ENCODE peak calls at places on chromosome 9, in six cellular contexts. W, O, P, E, H and F are unnamed samples.

GRCh38 chr9:68509689-68510088 is 31.0 kb downstream of the TMEM252 start:
- DNase-seq in W (no peak), O (no peak), P (no peak), E (no peak), H (no peak), F (no peak)

GRCh38 chr9:1927546-1927945 is 87.6 kb upstream of the SMARCA2 start:
- DNase-seq in W (no peak), O (no peak), P (no peak), E (no peak), H (no peak), F (no peak)

GRCh38 chr9:74753650-74754049 is 134.1 kb downstream of the TRPM6 start:
- DNase-seq in W (no peak), O (no peak), P (no peak), E (no peak), H (no peak), F (no peak)

GRCh38 chr9:83198336-83198735 is 135.4 kb upstream of the RASEF start:
- DNase-seq in W (no peak), O (no peak), P (no peak), E (no peak), H (no peak), F (no peak)

GRCh38 chr9:122248448-122248865 is 16.2 kb downstream of the RBM18 start:
- DNase-seq in W (no peak), O (no peak), P (no peak), E (no peak), H (no peak), F (no peak)

GRCh38 chr9:136823136-136824046 is 15.6 kb downstream of the RABL6 start:
- DNase-seq in W (no peak), O (no peak), P (no peak), E (no peak), H (no peak), F (no peak)

GRCh38 chr9:34125681-34126206 is 754 bp downstream of the DCAF12 start:
- DNase-seq in W (peak), O (peak), P (no peak), E (no peak), H (no peak), F (peak)

GRCh38 chr9:23598994-23599393 is 227.0 kb downstream of the ELAVL2 start:
- DNase-seq in W (no peak), O (no peak), P (no peak), E (no peak), H (no peak), F (no peak)

GRCh38 chr9:68780735-68781134 is 75.7 kb downstream of the PIP5K1B start:
- DNase-seq in W (peak), O (no peak), P (no peak), E (no peak), H (no peak), F (no peak)

GRCh38 chr9:78443946-78444345 is 147.0 kb downstream of the PSAT1 start:
- DNase-seq in W (no peak), O (no peak), P (no peak), E (no peak), H (no peak), F (peak)

GRCh38 chr9:98401140-98402025 is 145.9 kb upstream of the TBC1D2 start:
- DNase-seq in W (no peak), O (no peak), P (no peak), E (no peak), H (no peak), F (peak)

GRCh38 chr9:7216004-7216821 is 458.4 kb downstream of the KDM4C start:
- DNase-seq in W (peak), O (no peak), P (no peak), E (peak), H (no peak), F (peak)

GRCh38 chr9:114314881-114315722 is 7.8 kb upstream of the ORM1 start:
- DNase-seq in W (no peak), O (no peak), P (peak), E (no peak), H (no peak), F (peak)

GRCh38 chr9:80326105-80326504 is 754.3 kb downstream of the TLE4 start:
- DNase-seq in W (no peak), O (no peak), P (no peak), E (no peak), H (no peak), F (no peak)

GRCh38 chr9:126461029-126461428 is 134.4 kb downstream of the MVB12B start:
- DNase-seq in W (no peak), O (no peak), P (no peak), E (no peak), H (no peak), F (no peak)
- TF ChIP-seq CTCF in W (no peak), O (peak), P (no peak), E (no peak), H (no peak), F (no peak)

GRCh38 chr9:108852089-108852488 is 3.7 kb downstream of the ACTL7B start:
- DNase-seq in W (no peak), O (no peak), P (no peak), E (no peak), H (no peak), F (no peak)

GRCh38 chr9:108854641-108855528 is 901 bp downstream of the ACTL7B start:
- DNase-seq in W (no peak), O (no peak), P (no peak), E (no peak), H (no peak), F (no peak)

GRCh38 chr9:108855888-108856287 is at the start of gene ACTL7B:
- DNase-seq in W (no peak), O (no peak), P (no peak), E (no peak), H (no peak), F (no peak)

GRCh38 chr9:108855529-108855886 is 278 bp downstream of the ACTL7B start:
- DNase-seq in W (no peak), O (no peak), P (no peak), E (no peak), H (no peak), F (no peak)

DNA sequence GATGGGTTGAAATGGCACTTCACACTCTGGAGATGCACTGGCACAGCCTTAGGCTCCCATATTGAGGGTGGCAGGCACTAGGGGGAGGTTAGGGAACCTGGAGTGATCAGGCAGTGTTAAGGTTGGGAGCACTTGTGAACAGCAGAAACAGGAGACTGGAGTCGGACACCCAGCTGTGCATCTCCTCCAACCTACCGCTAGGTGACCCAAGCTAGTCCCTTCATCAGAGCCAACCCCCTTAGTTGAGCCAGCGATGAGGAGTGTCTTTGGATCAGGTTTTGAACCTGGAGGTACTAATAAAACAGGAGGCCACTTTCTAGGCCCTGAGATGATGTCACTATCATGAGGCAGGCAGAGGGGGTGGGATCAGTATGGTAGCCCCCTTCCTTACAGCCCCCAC is 1.7 kb downstream of the ACTL7B start:
- DNase-seq in W (no peak), O (no peak), P (no peak), E (no peak), H (no peak), F (no peak)
- TF ChIP-seq CTCF in W (no peak), O (no peak), P (no peak), E (no peak), H (no peak), F (no peak)

GRCh38 chr9:73596321-73596720 is 444.7 kb downstream of the ANXA1 start:
- DNase-seq in W (no peak), O (no peak), P (no peak), E (no peak), H (no peak), F (no peak)

DNA sequence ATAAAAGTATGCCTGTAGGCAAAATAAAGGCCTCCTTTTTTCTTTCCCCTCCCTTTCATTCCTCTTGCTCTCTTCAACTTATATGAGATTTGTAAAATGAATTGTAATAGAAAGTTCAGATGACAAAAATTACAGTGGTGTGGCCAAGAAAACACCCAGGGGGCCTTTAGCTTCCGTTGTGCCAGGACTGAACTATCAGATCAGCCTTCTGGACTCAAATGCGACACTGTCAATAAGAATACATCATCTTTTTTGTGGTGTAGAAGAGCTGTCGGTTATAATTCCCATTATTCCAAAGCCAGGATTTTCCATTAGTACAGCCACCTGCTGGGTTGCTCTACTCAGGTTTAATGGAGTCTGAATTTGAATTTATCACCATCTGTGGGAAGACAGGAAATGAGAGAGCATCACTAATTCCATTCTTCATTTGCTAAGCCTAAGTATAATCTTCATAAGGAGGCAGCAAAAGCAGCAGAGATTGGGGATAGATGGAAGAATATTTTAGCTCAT is 443.4 kb downstream of the ANXA1 start:
- DNase-seq in W (no peak), O (no peak), P (no peak), E (no peak), H (no peak), F (no peak)
- TF ChIP-seq CTCF in W (no peak), O (no peak), P (no peak), E (no peak), H (no peak), F (no peak)

GRCh38 chr9:96156578-96156977 is 145.4 kb downstream of the HSD17B3 start:
- DNase-seq in W (no peak), O (no peak), P (no peak), E (no peak), H (no peak), F (no peak)
- TF ChIP-seq CTCF in W (no peak), O (no peak), P (no peak), E (no peak), H (no peak), F (no peak)

DNA sequence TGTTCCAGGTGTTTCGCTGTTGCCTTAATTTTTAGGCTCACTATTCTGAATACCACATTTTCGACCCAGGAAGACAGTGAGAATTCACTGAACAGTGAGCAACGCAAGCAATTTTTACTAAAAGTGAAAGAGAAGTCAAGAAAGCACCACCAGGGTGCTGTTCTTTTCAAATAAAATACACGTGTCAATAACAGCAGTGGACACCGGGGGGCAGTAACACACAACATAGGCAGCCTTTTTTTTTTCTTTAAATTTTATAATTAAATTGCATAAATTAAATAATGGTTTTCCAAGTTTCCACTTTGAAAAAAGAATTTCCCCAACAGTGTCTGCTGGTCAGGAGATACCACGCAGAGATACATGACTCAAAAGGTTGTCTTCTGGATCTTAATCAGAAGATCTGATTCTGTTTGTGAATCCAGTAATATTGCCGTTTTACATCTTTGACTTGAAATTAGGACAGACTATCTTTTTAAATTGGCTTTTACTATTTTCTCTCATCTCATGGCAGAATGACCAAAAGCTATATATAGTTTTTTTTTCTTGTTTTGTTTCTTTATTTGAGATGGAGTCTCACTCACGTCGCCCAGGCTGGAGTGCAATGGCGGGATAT is 47.1 kb upstream of the SH3GL2 start:
- DNase-seq in W (peak), O (peak), P (peak), E (no peak), H (peak), F (peak)
- TF ChIP-seq CTCF in W (peak), O (peak), P (peak), E (peak), H (peak), F (peak)

GRCh38 chr9:36797471-36798220 is 225.0 kb downstream of the MELK start:
- DNase-seq in W (no peak), O (no peak), P (no peak), E (no peak), H (no peak), F (no peak)

GRCh38 chr9:36796671-36797419 is 224.2 kb downstream of the MELK start:
- DNase-seq in W (no peak), O (no peak), P (no peak), E (no peak), H (no peak), F (no peak)

GRCh38 chr9:36793277-36793676 is 220.6 kb downstream of the MELK start:
- DNase-seq in W (no peak), O (no peak), P (no peak), E (no peak), H (no peak), F (no peak)

GRCh38 chr9:36802171-36802920 is 229.7 kb downstream of the MELK start:
- DNase-seq in W (peak), O (peak), P (no peak), E (no peak), H (peak), F (peak)

DNA sequence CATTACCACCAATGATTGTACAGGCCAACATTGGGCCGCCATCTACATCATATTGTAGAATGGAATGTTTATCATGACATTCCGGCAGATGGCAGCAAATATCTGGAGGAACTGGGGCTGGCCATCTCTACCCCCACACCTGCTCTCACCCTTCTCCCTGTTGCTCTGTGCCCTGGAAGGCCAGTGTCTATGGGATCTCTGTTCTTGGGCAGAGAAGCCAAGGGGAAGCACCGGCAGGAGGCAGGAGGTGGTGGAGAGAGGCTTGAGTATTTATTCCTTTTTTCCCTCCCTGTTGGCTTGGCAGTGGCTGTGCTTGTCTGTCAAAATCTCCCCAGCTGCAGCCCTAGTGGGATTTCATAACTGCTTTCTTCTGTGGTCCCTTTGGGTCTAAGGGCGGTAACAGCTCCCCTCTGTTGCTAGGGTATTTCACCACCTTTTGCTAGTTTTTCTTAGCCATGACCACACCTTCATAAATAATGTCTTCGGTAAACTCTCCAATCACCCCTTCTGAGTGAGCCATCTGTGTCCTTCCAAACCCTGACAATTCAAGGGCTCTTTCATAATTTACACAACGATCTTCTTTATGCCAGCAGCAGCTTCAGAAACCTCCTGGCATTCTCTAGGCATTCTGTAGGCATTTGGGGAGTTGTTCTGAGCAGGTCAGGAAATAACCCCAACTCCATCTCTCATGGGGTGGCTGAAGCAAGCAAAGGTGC is 225.8 kb downstream of the MELK start:
- DNase-seq in W (no peak), O (no peak), P (no peak), E (no peak), H (no peak), F (no peak)
- TF ChIP-seq CTCF in W (no peak), O (no peak), P (no peak), E (peak), H (no peak), F (no peak)

DNA sequence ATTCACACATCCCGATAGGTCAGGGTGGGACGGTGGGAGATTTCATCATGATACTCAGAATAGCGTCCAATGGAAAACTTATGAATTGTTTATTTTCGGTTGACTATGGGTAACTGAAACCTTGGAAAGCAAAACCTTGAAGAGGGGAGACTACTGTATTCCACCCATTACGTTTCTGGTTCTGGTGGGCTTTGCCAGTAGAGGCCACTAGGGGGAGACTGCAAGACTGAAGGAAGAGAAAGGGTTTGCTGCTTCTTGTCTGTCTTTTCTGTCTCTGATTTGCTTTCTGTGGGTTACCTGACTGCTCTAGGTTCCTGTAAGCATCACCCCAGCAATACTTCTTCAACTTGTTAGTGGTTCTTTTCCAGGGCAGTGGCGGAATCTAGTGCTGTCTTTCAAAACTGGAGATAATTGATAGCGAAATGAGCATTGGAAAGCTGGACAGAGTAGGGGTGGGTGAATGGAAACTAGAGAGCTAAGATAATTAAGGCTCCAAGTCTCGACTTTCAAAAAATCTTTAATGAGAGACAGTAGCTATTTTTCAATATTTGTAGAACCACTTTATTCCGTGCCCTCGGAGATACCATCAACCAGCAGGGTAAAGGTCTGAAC is 27.0 kb downstream of the GRIN3A start:
- DNase-seq in W (no peak), O (no peak), P (peak), E (no peak), H (no peak), F (no peak)
- TF ChIP-seq CTCF in W (peak), O (peak), P (peak), E (peak), H (peak), F (peak)